ENCODE peak calls at places on chromosomes 3 and 15, in five cellular contexts. D is lower lobe of right lung, V is adrenal gland, X is fibroblast of lung, Z is left lung. Y is an unnamed sample.

GRCh38 chr3:150235799-150236198 is 172.3 kb upstream of the TSC22D2 start:
- DNase-seq in D (no peak), V (peak; percentile 63), X (peak; percentile 96), Z (no peak), Y (no peak)

GRCh38 chr3:56862352-56863062 is 60.8 kb upstream of the ARHGEF3 start:
- DNase-seq in D (no peak), V (no peak), X (peak; percentile 96), Z (no peak), Y (no peak)

GRCh38 chr3:184366619-184367321 is 5.3 kb downstream of the POLR2H start:
- DNase-seq in D (no peak), V (no peak), X (peak; percentile 36), Z (no peak), Y (no peak)

GRCh38 chr3:160401301-160402095 is 2.0 kb downstream of the SMC4 start:
- DNase-seq in D (no peak), V (peak; percentile 57), X (peak; percentile 87), Z (no peak), Y (no peak)

GRCh38 chr3:174397848-174398247 is 461.3 kb upstream of the NAALADL2 start:
- DNase-seq in D (no peak), V (no peak), X (peak; percentile 30), Z (no peak), Y (no peak)

GRCh38 chr3:184354121-184354728 is 7.2 kb downstream of the CLCN2 start:
- DNase-seq in D (peak; percentile 69), V (no peak), X (no peak), Z (no peak), Y (no peak)

GRCh38 chr15:39565851-39566250 is 15.0 kb upstream of the THBS1 start:
- DNase-seq in D (no peak), V (no peak), X (no peak), Z (no peak), Y (no peak)

GRCh38 chr15:76335129-76335850 is 1.3 kb upstream of the ISL2 start:
- DNase-seq in D (no peak), V (no peak), X (no peak), Z (peak; percentile 79), Y (no peak)

GRCh38 chr3:32195995-32196540 is 42.4 kb upstream of the CMTM8 start:
- DNase-seq in D (no peak), V (no peak), X (no peak), Z (no peak), Y (no peak)

GRCh38 chr15:81333363-81333762 is 9.4 kb upstream of the STARD5 start:
- DNase-seq in D (no peak), V (no peak), X (no peak), Z (no peak), Y (no peak)

GRCh38 chr3:49723301-49723630 is 485 bp downstream of the GMPPB start:
- DNase-seq in D (peak; percentile 84), V (peak; percentile 87), X (peak; percentile 55), Z (peak; percentile 92), Y (no peak)

GRCh38 chr15:83287541-83288027 is 3.1 kb upstream of the BNC1 start:
- DNase-seq in D (no peak), V (no peak), X (peak; percentile 99), Z (no peak), Y (no peak)

GRCh38 chr3:30156586-30157498 is 449.6 kb upstream of the TGFBR2 start:
- DNase-seq in D (no peak), V (no peak), X (peak; percentile 48), Z (no peak), Y (no peak)

GRCh38 chr3:109265300-109265699 is 51.0 kb downstream of the DPPA2 start:
- DNase-seq in D (no peak), V (no peak), X (peak; percentile 53), Z (no peak), Y (no peak)

GRCh38 chr3:156518726-156519125 is 36.2 kb downstream of the SSR3 start:
- DNase-seq in D (no peak), V (no peak), X (peak; percentile 57), Z (no peak), Y (no peak)

GRCh38 chr3:87771338-87772059 is 287.3 kb downstream of the CGGBP1 start:
- DNase-seq in D (no peak), V (peak; percentile 59), X (peak; percentile 8), Z (no peak), Y (no peak)

GRCh38 chr15:32824777-32825176 is 107.0 kb downstream of the GREM1 start:
- DNase-seq in D (no peak), V (no peak), X (peak; percentile 97), Z (no peak), Y (no peak)

GRCh38 chr3:9183011-9183410 is 66.4 kb downstream of the SRGAP3 start:
- DNase-seq in D (no peak), V (no peak), X (no peak), Z (no peak), Y (no peak)

GRCh38 chr15:50353999-50354837 is 780 bp downstream of the GABPB1 start:
- DNase-seq in D (peak; percentile 74), V (peak; percentile 84), X (peak; percentile 88), Z (peak; percentile 91), Y (peak; percentile 62)

GRCh38 chr3:116064646-116065045 is 380.6 kb downstream of the LSAMP start:
- DNase-seq in D (no peak), V (no peak), X (peak; percentile 59), Z (no peak), Y (no peak)

GRCh38 chr3:27193056-27193455 is 176.1 kb downstream of the NEK10 start:
- DNase-seq in D (no peak), V (no peak), X (peak; percentile 59), Z (no peak), Y (no peak)

GRCh38 chr3:188165596-188165995 is 11.6 kb downstream of the LPP start:
- DNase-seq in D (no peak), V (no peak), X (peak; percentile 58), Z (no peak), Y (no peak)

GRCh38 chr3:192303235-192303634 is 424.1 kb downstream of the FGF12 start:
- DNase-seq in D (no peak), V (peak; percentile 62), X (no peak), Z (no peak), Y (no peak)

GRCh38 chr3:42638339-42638842 is 15.1 kb upstream of the ZBTB47 start:
- DNase-seq in D (no peak), V (no peak), X (no peak), Z (no peak), Y (no peak)

GRCh38 chr3:42632146-42632545 is 21.4 kb upstream of the ZBTB47 start:
- DNase-seq in D (no peak), V (no peak), X (peak; percentile 45), Z (no peak), Y (no peak)

GRCh38 chr3:42637001-42637400 is 16.5 kb upstream of the ZBTB47 start:
- DNase-seq in D (no peak), V (no peak), X (no peak), Z (no peak), Y (no peak)

GRCh38 chr3:42633544-42633943 is 20.0 kb upstream of the ZBTB47 start:
- DNase-seq in D (no peak), V (no peak), X (peak; percentile 17), Z (no peak), Y (no peak)

DNA sequence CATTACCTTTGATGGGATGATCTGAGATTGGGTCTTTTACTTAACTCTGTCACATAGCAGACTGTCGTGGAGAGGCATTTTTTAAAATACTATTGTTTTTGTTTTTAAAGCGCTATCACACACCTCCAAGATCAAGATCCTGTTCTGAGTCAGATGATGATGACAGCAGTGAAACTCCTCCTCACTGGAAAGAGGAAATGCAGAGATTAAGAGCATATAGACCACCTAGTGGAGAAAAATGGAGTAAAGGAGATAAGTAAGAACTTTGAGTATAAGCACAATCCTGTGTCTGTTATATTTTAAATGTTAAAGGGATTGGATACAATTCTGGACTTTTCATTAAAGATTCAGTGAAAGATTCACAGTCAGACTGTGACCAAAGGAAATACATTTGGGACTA is 18.4 kb upstream of the ZBTB47 start:
- DNase-seq in D (no peak), V (no peak), X (peak; percentile 27), Z (no peak), Y (no peak)
- TF ChIP-seq CTCF in D (no peak), V (no peak), X (no peak), Z (no peak), Y (peak; percentile 50)

GRCh38 chr15:85540085-85540797 is 159.8 kb downstream of the AKAP13 start:
- DNase-seq in D (no peak), V (no peak), X (no peak), Z (no peak), Y (no peak)
- TF ChIP-seq CTCF in D (no peak), V (no peak), X (no peak), Z (no peak), Y (no peak)

GRCh38 chr3:57911588-57911987 is 96.6 kb upstream of the FLNB start:
- DNase-seq in D (no peak), V (no peak), X (peak; percentile 45), Z (no peak), Y (no peak)

GRCh38 chr3:57910988-57911387 is 97.2 kb upstream of the FLNB start:
- DNase-seq in D (no peak), V (no peak), X (peak; percentile 17), Z (no peak), Y (no peak)
- TF ChIP-seq CTCF in D (peak; percentile 17), V (peak; percentile 26), X (peak; percentile 20), Z (no peak), Y (peak; percentile 21)

GRCh38 chr15:70910958-70911357 is 18.3 kb downstream of the LRRC49 start:
- DNase-seq in D (no peak), V (no peak), X (peak; percentile 18), Z (no peak), Y (no peak)

GRCh38 chr15:70902105-70902504 is 9.5 kb downstream of the LRRC49 start:
- DNase-seq in D (no peak), V (no peak), X (peak; percentile 93), Z (no peak), Y (no peak)

GRCh38 chr15:70912187-70912586 is 19.6 kb downstream of the LRRC49 start:
- DNase-seq in D (no peak), V (no peak), X (no peak), Z (no peak), Y (no peak)

GRCh38 chr15:70906842-70907241 is 14.2 kb downstream of the LRRC49 start:
- DNase-seq in D (no peak), V (no peak), X (peak; percentile 63), Z (no peak), Y (no peak)

DNA sequence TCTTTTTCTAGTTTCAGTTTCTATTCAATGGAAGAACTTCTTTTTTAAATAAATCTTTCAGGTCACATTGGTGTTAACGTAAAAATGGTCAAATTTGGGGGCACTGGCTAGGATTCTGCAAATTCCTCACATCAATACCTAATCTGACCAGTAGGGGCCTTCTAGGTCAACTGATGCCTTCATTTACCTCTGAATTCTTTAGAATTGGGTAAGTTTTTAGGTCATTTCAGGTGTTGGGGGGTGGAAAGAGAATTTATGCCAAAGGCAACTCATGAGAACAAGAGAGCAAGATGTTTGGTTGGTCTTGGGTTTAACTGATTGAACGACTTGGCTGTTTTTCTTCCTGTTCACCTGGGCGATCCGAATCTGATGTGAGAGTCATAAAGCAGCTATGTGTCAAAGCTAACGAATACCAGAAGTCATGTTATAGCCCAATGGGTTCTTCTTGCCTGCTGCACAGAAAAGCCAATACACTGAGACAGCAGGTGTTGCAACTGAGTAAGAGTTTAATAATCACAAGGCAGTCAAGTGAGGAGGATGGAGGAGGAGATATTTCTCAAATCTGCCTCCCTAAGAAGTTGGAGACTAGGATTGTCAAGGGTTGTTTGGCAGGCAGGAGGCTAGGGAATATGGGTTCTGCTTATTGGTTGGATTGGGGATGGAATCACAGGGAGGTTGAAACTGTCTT is 15.3 kb downstream of the LRRC49 start:
- DNase-seq in D (no peak), V (no peak), X (no peak), Z (no peak), Y (no peak)
- TF ChIP-seq CTCF in D (peak; percentile 9), V (no peak), X (no peak), Z (peak; percentile 17), Y (peak; percentile 55)

Y was measured in CD14-positive monocyte.